ENCODE peak calls at places on chromosomes 7 and 10, in five cellular contexts. V is NCI-H524 treated with DMSO at 0.1 percent for 48 hours; W is T-helper 2 cell; K is activated T-helper 1 cell treated with anti-CD3 and anti-CD28 coated beads, Interleukin-12 subunit alpha, Interleukin-12 subunit beta, Interleukin-2, Interleukin-4 antibody, amounts not matched to agents 30 ng/mL and 10 ng/mL and 1 ng/mL, durations not matched to agents 14 hours and 24 hours and 36 hours; D is activated CD4-positive, alpha-beta T cell treated with anti-CD3 and anti-CD28 coated beads, Interleukin-2, amount 50 U/mL, for 1 hour. B is an unnamed sample.
A peak's percentile ranks its signal among the peaks of the same experiment; 100 is the strongest.

GRCh38 chr7:26162431-26162830 is 10.4 kb downstream of the NFE2L3 start:
- DNase-seq in V (no peak), K (no peak), W (no peak), D (no peak), B (no peak)

GRCh38 chr7:35550831-35551230 is 144.1 kb downstream of the HERPUD2 start:
- DNase-seq in V (no peak), D (no peak), W (no peak), K (no peak), B (no peak)

GRCh38 chr10:18689498-18689897 is 30.3 kb downstream of the ARL5B start:
- DNase-seq in K (no peak), W (no peak), V (peak; percentile 0), D (no peak), B (no peak)

GRCh38 chr10:69988094-69988493 is 64.6 kb upstream of the MACROH2A2 start:
- DNase-seq in V (no peak), W (no peak), D (no peak), K (no peak), B (no peak)

GRCh38 chr7:65235586-65235985 is 138.1 kb upstream of the ZNF92 start:
- DNase-seq in W (no peak), K (no peak), D (no peak), V (no peak), B (no peak)

GRCh38 chr7:45080958-45081669 is 7.7 kb downstream of the NACAD start:
- DNase-seq in V (no peak), D (no peak), K (no peak), W (no peak), B (no peak)

GRCh38 chr7:55124989-55125875 is 106.4 kb downstream of the EGFR start:
- DNase-seq in V (no peak), K (no peak), W (no peak), D (no peak), B (no peak)

GRCh38 chr10:28973309-28973972 is 296.1 kb downstream of the BAMBI start:
- DNase-seq in K (no peak), V (no peak), W (no peak), D (no peak), B (no peak)

GRCh38 chr7:24476227-24476626 is 97.0 kb upstream of the PALS2 start:
- DNase-seq in W (no peak), D (no peak), K (no peak), V (no peak), B (no peak)

B was measured in KG1.